ENCODE peak calls at places on chromosome 10, in seven cellular contexts. W is stomach; R is colonic mucosa; I is Panc1; K is CD4-positive, alpha-beta T cell; Z is progenitor cell of endocrine pancreas; C is mucosa of descending colon. B is an unnamed sample.

GRCh38 chr10:113037222-113037621 is 87.2 kb downstream of the TCF7L2 start:
- DNase-seq in R (no peak), Z (no peak), C (no peak), I (no peak), K (no peak), W (no peak), B (no peak)

GRCh38 chr10:115772606-115773005 is 500.4 kb downstream of the GFRA1 start:
- DNase-seq in W (no peak), R (no peak), K (no peak), Z (no peak), C (no peak), I (no peak), B (no peak)

GRCh38 chr10:21532694-21533576 is 1.1 kb upstream of the MLLT10 start:
- DNase-seq in K (no peak), Z (no peak), I (no peak), W (no peak), C (no peak), R (no peak), B (no peak)

GRCh38 chr10:49113741-49114141 is 1.6 kb downstream of the VSTM4 start:
- DNase-seq in R (no peak), I (no peak), K (no peak), Z (no peak), C (no peak), W (no peak), B (no peak)

GRCh38 chr10:104816501-104816900 is 175.4 kb downstream of the SORCS3 start:
- DNase-seq in K (no peak), R (no peak), I (no peak), C (no peak), Z (no peak), W (no peak), B (no peak)

GRCh38 chr10:7525314-7526016 is 114.6 kb upstream of the SFMBT2 start:
- DNase-seq in W (peak), R (peak), K (peak), Z (peak), C (peak), I (peak), B (peak)

GRCh38 chr10:72625276-72625607 is 637 bp downstream of the MICU1 start:
- DNase-seq in I (no peak), C (no peak), K (no peak), R (no peak), W (no peak), Z (no peak), B (no peak)

GRCh38 chr10:61897671-61898434 is 3.6 kb upstream of the ARID5B start:
- DNase-seq in Z (no peak), R (peak), W (peak), K (peak), C (peak), I (no peak), B (no peak)

GRCh38 chr10:113329121-113329596 is 223.7 kb upstream of the HABP2 start:
- DNase-seq in I (no peak), W (no peak), Z (no peak), K (no peak), C (no peak), R (no peak), B (no peak)

GRCh38 chr10:96017227-96017687 is 26.1 kb upstream of the CCNJ start:
- DNase-seq in I (peak), C (peak), W (no peak), K (peak), R (peak), Z (peak), B (peak)

GRCh38 chr10:71285180-71285545 is 33.9 kb upstream of the SLC29A3 start:
- DNase-seq in C (peak), K (no peak), Z (peak), I (peak), R (peak), W (peak), B (no peak)

GRCh38 chr10:61438141-61438984 is 14.8 kb downstream of the TMEM26 start:
- DNase-seq in C (no peak), R (no peak), K (no peak), Z (no peak), I (no peak), W (no peak), B (peak)

GRCh38 chr10:35884657-35885071 is 242.6 kb upstream of the FZD8 start:
- DNase-seq in W (peak), C (no peak), R (peak), K (no peak), I (no peak), Z (no peak), B (no peak)

GRCh38 chr10:35416628-35417625 is 80.6 kb downstream of the CCNY start:
- DNase-seq in C (no peak), I (no peak), W (no peak), K (no peak), R (no peak), Z (no peak), B (no peak)

GRCh38 chr10:99551158-99551557 is 18.4 kb downstream of the NKX2-3 start:
- DNase-seq in K (no peak), R (peak), Z (no peak), C (peak), W (no peak), I (no peak), B (peak)

GRCh38 chr10:80443531-80443974 is 10.6 kb upstream of the TSPAN14 start:
- DNase-seq in K (no peak), Z (no peak), I (no peak), R (peak), C (peak), W (no peak), B (peak)

GRCh38 chr10:6203331-6204062 is 765 bp downstream of the PFKFB3 start:
- DNase-seq in I (no peak), K (peak), C (peak), Z (peak), W (peak), R (peak), B (no peak)

GRCh38 chr10:115947104-115947503 is 325.9 kb downstream of the GFRA1 start:
- DNase-seq in C (no peak), W (no peak), Z (no peak), R (no peak), K (no peak), I (no peak), B (no peak)

GRCh38 chr10:73908853-73909611 is 1.9 kb upstream of the PLAU start:
- DNase-seq in W (no peak), Z (no peak), K (no peak), I (peak), R (peak), C (peak), B (peak)

GRCh38 chr10:12844796-12845524 is 156.6 kb downstream of the CCDC3 start:
- DNase-seq in Z (no peak), K (no peak), R (peak), I (peak), W (no peak), C (peak), B (peak)

GRCh38 chr10:48504141-48504885 is 100.6 kb downstream of the ARHGAP22 start:
- DNase-seq in I (no peak), K (no peak), Z (no peak), R (peak), W (peak), C (no peak), B (no peak)

GRCh38 chr10:132957131-132957530 is 14.8 kb upstream of the CFAP46 start:
- DNase-seq in Z (no peak), W (no peak), I (no peak), K (no peak), C (no peak), R (no peak), B (no peak)

GRCh38 chr10:75097666-75098285 is 13.7 kb upstream of the SAMD8 start:
- DNase-seq in C (no peak), Z (no peak), W (no peak), I (no peak), K (no peak), R (no peak), B (no peak)

GRCh38 chr10:75950307-75950706 is 518.9 kb downstream of the LRMDA start:
- DNase-seq in Z (no peak), W (no peak), K (no peak), R (no peak), I (no peak), C (no peak), B (no peak)

GRCh38 chr10:70589762-70590662 is 12.5 kb downstream of the PRF1 start:
- DNase-seq in W (peak), K (no peak), C (peak), Z (no peak), I (no peak), R (no peak), B (peak)

GRCh38 chr10:48468130-48468790 is 136.6 kb downstream of the ARHGAP22 start:
- DNase-seq in R (peak), I (no peak), K (no peak), C (no peak), Z (no peak), W (peak), B (no peak)

GRCh38 chr10:122282253-122282671 is 11.2 kb downstream of the BTBD16 start:
- DNase-seq in K (no peak), C (no peak), R (no peak), I (no peak), W (peak), Z (no peak), B (no peak)

GRCh38 chr10:113038183-113038582 is 88.1 kb downstream of the TCF7L2 start:
- DNase-seq in W (no peak), C (peak), K (no peak), I (no peak), R (peak), Z (no peak), B (no peak)

GRCh38 chr10:78944658-78945333 is 124.0 kb upstream of the ZMIZ1 start:
- DNase-seq in W (peak), R (peak), K (no peak), Z (no peak), I (no peak), C (peak), B (peak)

GRCh38 chr10:63266337-63267327 is 133.5 kb downstream of the NRBF2 start:
- DNase-seq in R (no peak), W (no peak), I (peak), K (no peak), Z (no peak), C (no peak), B (no peak)

GRCh38 chr10:62278461-62278910 is 9.8 kb upstream of the RTKN2 start:
- DNase-seq in W (no peak), I (no peak), Z (no peak), C (no peak), R (no peak), K (no peak), B (no peak)

GRCh38 chr10:923844-924523 is 7.5 kb downstream of the LARP4B start:
- DNase-seq in K (no peak), W (no peak), I (no peak), C (no peak), Z (no peak), R (no peak), B (no peak)

GRCh38 chr10:14923972-14924371 is 29.9 kb downstream of the DCLRE1C start:
- DNase-seq in R (no peak), W (no peak), C (no peak), K (no peak), Z (no peak), I (no peak), B (no peak)

GRCh38 chr10:13758761-13759160 is 172.0 kb downstream of the PRPF18 start:
- DNase-seq in I (no peak), C (no peak), W (no peak), Z (no peak), R (no peak), K (no peak), B (no peak)

GRCh38 chr10:70538195-70538520 is 59.6 kb downstream of the PALD1 start:
- DNase-seq in K (no peak), Z (no peak), C (no peak), R (no peak), I (no peak), W (no peak), B (no peak)

GRCh38 chr10:52318822-52319464 is 4.9 kb downstream of the DKK1 start:
- DNase-seq in C (no peak), K (no peak), R (no peak), W (no peak), I (peak), Z (no peak), B (peak)

GRCh38 chr10:56469482-56469881 is 108.4 kb upstream of the ZWINT start:
- DNase-seq in R (no peak), K (no peak), I (no peak), C (no peak), W (no peak), Z (no peak), B (no peak)
- TF ChIP-seq CTCF in R (no peak), K (no peak), I (no peak), C (no peak), W (no peak), Z (no peak), B (no peak)

DNA sequence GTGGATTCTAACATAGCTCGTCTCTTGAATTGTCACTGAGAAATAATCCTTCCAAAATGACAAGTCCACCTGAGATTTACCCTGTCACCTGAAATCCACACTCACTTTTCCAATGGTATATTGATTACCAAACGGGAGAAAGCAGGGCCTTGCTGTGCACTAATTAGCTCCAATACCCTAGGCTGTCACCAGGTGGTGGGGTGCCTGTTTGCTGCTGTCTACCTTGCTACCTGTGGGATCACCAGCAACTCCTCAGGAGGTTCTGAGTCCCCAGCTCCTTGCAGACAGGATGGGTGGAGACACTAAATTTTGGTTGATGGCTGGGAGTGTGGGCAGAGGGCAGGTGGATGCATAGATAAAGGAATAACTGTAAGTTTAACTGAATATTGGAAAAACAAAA is 237.2 kb upstream of the ZNF32 start:
- DNase-seq in I (no peak), Z (no peak), W (no peak), C (no peak), R (no peak), K (no peak), B (no peak)
- TF ChIP-seq CTCF in I (no peak), Z (peak), W (no peak), C (no peak), R (no peak), K (no peak), B (no peak)

GRCh38 chr10:97356318-97356914 is 21.9 kb upstream of the FRAT2 start:
- DNase-seq in K (no peak), I (no peak), W (no peak), C (no peak), Z (no peak), R (no peak), B (peak)
- TF ChIP-seq CTCF in K (no peak), I (no peak), W (no peak), C (no peak), Z (no peak), R (no peak), B (peak)

DNA sequence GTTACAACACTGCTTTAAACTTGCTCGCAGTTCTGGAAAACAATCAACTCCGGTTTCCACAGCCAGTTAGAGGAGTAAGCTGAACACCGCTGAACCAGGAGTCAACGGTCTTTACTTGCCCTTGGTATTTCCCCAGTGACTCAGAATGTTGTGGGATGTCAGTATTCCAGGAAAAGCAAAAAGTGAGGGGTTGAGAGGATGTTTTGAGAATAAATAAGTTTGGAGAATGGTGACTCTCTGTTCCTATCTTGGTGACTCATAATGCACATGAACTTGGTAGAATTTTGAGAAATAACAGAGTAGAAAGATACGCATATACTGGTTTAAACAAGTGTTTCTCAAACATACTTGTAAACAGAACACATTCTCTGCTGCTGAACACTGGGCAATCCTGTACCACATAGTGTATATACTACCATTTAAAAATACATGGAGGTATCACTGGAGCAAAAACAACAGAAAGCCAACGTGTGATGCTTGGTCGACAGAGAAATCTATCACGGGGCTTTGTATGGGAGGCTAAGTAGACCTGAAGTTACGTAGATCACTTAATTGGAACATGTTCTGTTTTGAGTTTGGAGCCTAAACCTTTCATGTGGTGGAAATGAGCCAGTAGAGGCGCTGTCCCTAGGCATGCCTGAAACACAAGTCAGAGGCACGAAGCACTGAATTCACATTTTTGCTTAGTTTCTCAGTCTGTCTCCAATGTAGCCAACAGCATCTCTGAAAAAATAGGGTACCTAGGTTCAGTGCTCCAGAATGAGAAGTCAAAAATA is 534.3 kb downstream of the PARD3 start:
- DNase-seq in I (peak), C (no peak), R (no peak), W (no peak), K (no peak), Z (no peak), B (peak)
- TF ChIP-seq CTCF in I (peak), C (no peak), R (no peak), W (no peak), K (no peak), Z (no peak), B (peak)

DNA sequence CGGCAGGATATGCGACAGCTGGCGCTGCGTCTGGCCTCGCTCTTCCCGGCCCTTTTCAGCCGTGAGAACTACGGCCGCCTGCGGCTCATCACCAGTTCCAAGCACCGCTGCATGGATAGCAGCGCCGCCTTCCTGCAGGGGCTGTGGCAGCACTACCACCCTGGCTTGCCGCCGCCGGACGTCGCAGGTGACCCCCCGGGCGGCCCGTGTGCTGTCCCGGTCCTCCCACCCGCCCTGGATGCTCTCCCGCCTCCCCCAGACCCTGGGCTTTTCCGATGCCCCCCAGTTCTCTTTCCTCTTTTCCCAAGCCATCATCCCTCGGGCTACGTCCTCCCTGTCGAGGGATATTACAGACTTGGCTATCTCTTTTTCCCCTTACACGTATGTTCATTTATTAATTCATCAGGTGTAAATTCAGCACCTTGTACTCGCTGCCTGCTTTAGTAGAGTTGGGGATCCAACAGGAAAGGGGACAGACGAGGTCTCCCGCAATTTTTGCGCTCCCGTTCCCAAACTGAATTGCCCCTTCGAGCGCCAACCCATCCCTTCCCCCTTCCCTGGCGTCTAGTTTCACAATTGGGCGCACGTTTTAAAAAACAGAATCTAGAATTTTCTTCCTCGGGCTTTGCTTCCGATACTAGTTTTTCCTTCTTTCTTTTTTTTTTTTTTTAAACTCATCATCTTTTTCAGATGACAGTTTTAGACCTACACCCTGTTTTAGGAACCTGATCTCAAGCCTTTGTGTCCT is 847 bp downstream of the MINPP1 start:
- DNase-seq in R (peak), W (peak), I (no peak), K (peak), C (peak), Z (peak), B (no peak)
- TF ChIP-seq CTCF in R (peak), W (no peak), I (peak), K (peak), C (peak), Z (peak), B (peak)

DNA sequence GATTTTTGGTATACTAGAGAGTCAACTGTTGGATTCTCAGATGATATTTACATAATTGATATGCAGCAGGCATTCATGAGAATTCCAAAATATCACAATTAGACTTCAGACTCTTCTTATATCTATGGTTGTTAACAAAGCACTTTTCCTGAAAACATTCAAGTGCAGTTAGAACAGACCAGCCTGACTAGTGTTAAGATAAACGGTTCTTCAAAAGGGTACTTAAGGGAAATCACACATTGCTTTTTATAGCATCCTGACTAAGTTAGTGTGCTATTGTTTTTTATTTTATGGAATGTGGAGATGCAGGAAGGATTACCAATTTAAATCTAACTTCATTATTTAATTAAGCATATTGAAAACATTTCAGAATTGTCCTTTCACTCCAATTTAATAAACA is 405.1 kb downstream of the PLXDC2 start:
- DNase-seq in K (no peak), R (no peak), W (no peak), C (no peak), Z (no peak), I (no peak), B (no peak)
- TF ChIP-seq CTCF in K (no peak), R (no peak), W (no peak), C (no peak), Z (no peak), I (no peak), B (no peak)

GRCh38 chr10:27369832-27370231 is 129.2 kb upstream of the ACBD5 start:
- DNase-seq in K (no peak), W (no peak), C (no peak), R (no peak), Z (no peak), I (no peak), B (no peak)
- TF ChIP-seq CTCF in K (peak), W (no peak), C (no peak), R (no peak), Z (peak), I (peak), B (no peak)

DNA sequence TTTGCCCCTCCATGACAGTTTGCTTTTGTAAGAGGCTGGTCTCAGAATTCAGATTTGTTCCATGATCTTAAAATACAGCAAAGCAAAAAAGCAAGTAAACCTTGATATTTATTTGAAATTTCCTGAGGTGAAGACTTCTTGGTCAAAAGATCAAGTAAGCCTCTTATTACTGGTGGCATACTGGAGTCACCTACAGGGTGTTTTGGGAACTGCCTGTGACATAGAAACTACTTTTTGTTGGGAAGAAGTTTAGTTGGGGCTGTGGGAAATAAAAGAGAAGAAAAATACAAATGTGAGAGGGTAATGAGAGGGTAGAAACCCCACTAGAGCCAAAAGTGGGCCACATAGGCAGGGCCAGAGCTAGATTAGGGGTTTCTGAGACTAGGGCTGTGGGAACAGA is 217.9 kb downstream of the OTUD1 start:
- DNase-seq in Z (no peak), W (no peak), K (no peak), I (no peak), R (no peak), C (peak), B (no peak)
- TF ChIP-seq CTCF in Z (peak), W (no peak), K (peak), I (no peak), R (no peak), C (no peak), B (no peak)

B was measured in HFF-Myc.